ENCODE peak calls at places on chromosomes 11 and 22, in ten cellular contexts. One of them, this sample, is unnamed.

GRCh38 chr11:120178441-120179070 is 32.3 kb upstream of the OAF start:
- DNase-seq in trophoblast cell: no peak
- DNase-seq in PC-3: no peak
- DNase-seq in tibial nerve: no peak
- DNase-seq in hepatocyte: no peak
- DNase-seq in endothelial cell of umbilical vein: no peak
- DNase-seq in SJSA1: no peak
- DNase-seq in CD4-positive, CD25-positive, alpha-beta regulatory T cell: no peak
- DNase-seq in A549: no peak
- DNase-seq in ovary: no peak
- DNase-seq in this sample: peak; percentile 19

GRCh38 chr11:132064987-132065620 is 694.7 kb downstream of the NTM start:
- DNase-seq in ovary: no peak
- DNase-seq in trophoblast cell: peak; percentile 25
- DNase-seq in tibial nerve: no peak
- DNase-seq in A549: peak; percentile 1
- DNase-seq in SJSA1: peak; percentile 82
- DNase-seq in endothelial cell of umbilical vein: peak; percentile 72
- DNase-seq in CD4-positive, CD25-positive, alpha-beta regulatory T cell: no peak
- DNase-seq in hepatocyte: peak; percentile 64
- DNase-seq in PC-3: peak; percentile 79
- DNase-seq in this sample: no peak

GRCh38 chr11:70341881-70342429 is 56.4 kb upstream of the CTTN start:
- DNase-seq in SJSA1: no peak
- DNase-seq in hepatocyte: no peak
- DNase-seq in A549: no peak
- DNase-seq in trophoblast cell: no peak
- DNase-seq in endothelial cell of umbilical vein: no peak
- DNase-seq in tibial nerve: no peak
- DNase-seq in CD4-positive, CD25-positive, alpha-beta regulatory T cell: no peak
- DNase-seq in ovary: no peak
- DNase-seq in PC-3: no peak
- DNase-seq in this sample: no peak

GRCh38 chr11:123654566-123655081 is at the start of gene SCN3B:
- DNase-seq in SJSA1: peak; percentile 25
- DNase-seq in PC-3: peak; percentile 74
- DNase-seq in hepatocyte: peak; percentile 92
- DNase-seq in A549: peak; percentile 69
- DNase-seq in ovary: peak; percentile 48
- DNase-seq in endothelial cell of umbilical vein: peak; percentile 84
- DNase-seq in CD4-positive, CD25-positive, alpha-beta regulatory T cell: no peak
- DNase-seq in tibial nerve: no peak
- DNase-seq in trophoblast cell: peak; percentile 48
- DNase-seq in this sample: peak; percentile 81

GRCh38 chr11:2489103-2489502 is 44.3 kb downstream of the KCNQ1 start:
- DNase-seq in ovary: no peak
- DNase-seq in CD4-positive, CD25-positive, alpha-beta regulatory T cell: no peak
- DNase-seq in PC-3: no peak
- DNase-seq in trophoblast cell: no peak
- DNase-seq in SJSA1: no peak
- DNase-seq in hepatocyte: no peak
- DNase-seq in endothelial cell of umbilical vein: no peak
- DNase-seq in tibial nerve: no peak
- DNase-seq in A549: no peak
- DNase-seq in this sample: no peak

GRCh38 chr11:93236741-93237675 is 39.2 kb upstream of the SLC36A4 start:
- DNase-seq in SJSA1: no peak
- DNase-seq in A549: peak; percentile 50
- DNase-seq in trophoblast cell: no peak
- DNase-seq in PC-3: peak; percentile 76
- DNase-seq in ovary: peak; percentile 15
- DNase-seq in hepatocyte: peak; percentile 72
- DNase-seq in tibial nerve: no peak
- DNase-seq in endothelial cell of umbilical vein: peak; percentile 42
- DNase-seq in CD4-positive, CD25-positive, alpha-beta regulatory T cell: no peak
- DNase-seq in this sample: no peak

GRCh38 chr22:27206747-27207133 is 549.4 kb downstream of the MIAT start:
- DNase-seq in endothelial cell of umbilical vein: no peak
- DNase-seq in SJSA1: no peak
- DNase-seq in CD4-positive, CD25-positive, alpha-beta regulatory T cell: no peak
- DNase-seq in hepatocyte: no peak
- DNase-seq in PC-3: no peak
- DNase-seq in tibial nerve: no peak
- DNase-seq in trophoblast cell: no peak
- DNase-seq in A549: no peak
- DNase-seq in ovary: no peak
- DNase-seq in this sample: no peak

GRCh38 chr22:36770116-36770945 is 5.6 kb downstream of the IFT27 start:
- DNase-seq in ovary: no peak
- DNase-seq in PC-3: no peak
- DNase-seq in SJSA1: no peak
- DNase-seq in endothelial cell of umbilical vein: no peak
- DNase-seq in tibial nerve: no peak
- DNase-seq in CD4-positive, CD25-positive, alpha-beta regulatory T cell: no peak
- DNase-seq in trophoblast cell: no peak
- DNase-seq in hepatocyte: no peak
- DNase-seq in A549: no peak
- DNase-seq in this sample: no peak

GRCh38 chr11:70144262-70144661 is 58.8 kb upstream of the FADD start:
- DNase-seq in trophoblast cell: no peak
- DNase-seq in A549: no peak
- DNase-seq in hepatocyte: no peak
- DNase-seq in CD4-positive, CD25-positive, alpha-beta regulatory T cell: no peak
- DNase-seq in PC-3: no peak
- DNase-seq in endothelial cell of umbilical vein: no peak
- DNase-seq in ovary: no peak
- DNase-seq in tibial nerve: no peak
- DNase-seq in SJSA1: no peak
- DNase-seq in this sample: no peak

GRCh38 chr22:37968452-37969251 is 15.2 kb downstream of the POLR2F start:
- DNase-seq in ovary: no peak
- DNase-seq in CD4-positive, CD25-positive, alpha-beta regulatory T cell: no peak
- DNase-seq in hepatocyte: no peak
- DNase-seq in tibial nerve: no peak
- DNase-seq in SJSA1: no peak
- DNase-seq in trophoblast cell: no peak
- DNase-seq in PC-3: no peak
- DNase-seq in A549: no peak
- DNase-seq in endothelial cell of umbilical vein: no peak
- DNase-seq in this sample: no peak

GRCh38 chr11:17506942-17507341 is 30.3 kb upstream of the ABCC8 start:
- DNase-seq in CD4-positive, CD25-positive, alpha-beta regulatory T cell: no peak
- DNase-seq in tibial nerve: no peak
- DNase-seq in trophoblast cell: no peak
- DNase-seq in ovary: no peak
- DNase-seq in PC-3: no peak
- DNase-seq in endothelial cell of umbilical vein: no peak
- DNase-seq in A549: no peak
- DNase-seq in hepatocyte: no peak
- DNase-seq in SJSA1: no peak
- DNase-seq in this sample: no peak

GRCh38 chr11:122661182-122661945 is 5.8 kb downstream of the UBASH3B start:
- DNase-seq in tibial nerve: no peak
- DNase-seq in hepatocyte: no peak
- DNase-seq in ovary: no peak
- DNase-seq in endothelial cell of umbilical vein: no peak
- DNase-seq in CD4-positive, CD25-positive, alpha-beta regulatory T cell: no peak
- DNase-seq in trophoblast cell: peak; percentile 82
- DNase-seq in A549: no peak
- DNase-seq in SJSA1: no peak
- DNase-seq in PC-3: peak; percentile 92
- DNase-seq in this sample: no peak

GRCh38 chr11:106714179-106714578 is 304.1 kb downstream of the GUCY1A2 start:
- DNase-seq in SJSA1: no peak
- DNase-seq in CD4-positive, CD25-positive, alpha-beta regulatory T cell: no peak
- DNase-seq in endothelial cell of umbilical vein: no peak
- DNase-seq in PC-3: peak; percentile 28
- DNase-seq in ovary: no peak
- DNase-seq in hepatocyte: no peak
- DNase-seq in tibial nerve: no peak
- DNase-seq in A549: no peak
- DNase-seq in trophoblast cell: no peak
- DNase-seq in this sample: no peak

GRCh38 chr22:39184586-39185577 is 32.4 kb upstream of the CBX7 start:
- DNase-seq in tibial nerve: no peak
- DNase-seq in endothelial cell of umbilical vein: no peak
- DNase-seq in CD4-positive, CD25-positive, alpha-beta regulatory T cell: no peak
- DNase-seq in trophoblast cell: no peak
- DNase-seq in A549: no peak
- DNase-seq in SJSA1: no peak
- DNase-seq in hepatocyte: no peak
- DNase-seq in PC-3: no peak
- DNase-seq in ovary: no peak
- DNase-seq in this sample: no peak

GRCh38 chr11:77092382-77092781 is 10.3 kb upstream of the OMP start:
- DNase-seq in tibial nerve: no peak
- DNase-seq in hepatocyte: no peak
- DNase-seq in CD4-positive, CD25-positive, alpha-beta regulatory T cell: no peak
- DNase-seq in SJSA1: no peak
- DNase-seq in trophoblast cell: no peak
- DNase-seq in PC-3: no peak
- DNase-seq in A549: no peak
- DNase-seq in endothelial cell of umbilical vein: no peak
- DNase-seq in ovary: no peak
- DNase-seq in this sample: no peak

GRCh38 chr11:44427432-44427831 is 117.5 kb upstream of the ALX4 start:
- DNase-seq in hepatocyte: no peak
- DNase-seq in endothelial cell of umbilical vein: no peak
- DNase-seq in trophoblast cell: no peak
- DNase-seq in CD4-positive, CD25-positive, alpha-beta regulatory T cell: no peak
- DNase-seq in ovary: no peak
- DNase-seq in SJSA1: no peak
- DNase-seq in PC-3: peak; percentile 2
- DNase-seq in tibial nerve: no peak
- DNase-seq in A549: peak; percentile 8
- DNase-seq in this sample: no peak

GRCh38 chr11:110022548-110022947 is 70.6 kb upstream of the ZC3H12C start:
- DNase-seq in trophoblast cell: no peak
- DNase-seq in tibial nerve: no peak
- DNase-seq in PC-3: no peak
- DNase-seq in hepatocyte: no peak
- DNase-seq in ovary: no peak
- DNase-seq in endothelial cell of umbilical vein: no peak
- DNase-seq in CD4-positive, CD25-positive, alpha-beta regulatory T cell: no peak
- DNase-seq in A549: no peak
- DNase-seq in SJSA1: no peak
- DNase-seq in this sample: no peak

GRCh38 chr11:44498524-44498923 is 66.9 kb upstream of the CD82 start:
- DNase-seq in CD4-positive, CD25-positive, alpha-beta regulatory T cell: no peak
- DNase-seq in tibial nerve: no peak
- DNase-seq in ovary: no peak
- DNase-seq in trophoblast cell: no peak
- DNase-seq in hepatocyte: no peak
- DNase-seq in A549: no peak
- DNase-seq in SJSA1: no peak
- DNase-seq in endothelial cell of umbilical vein: no peak
- DNase-seq in PC-3: no peak
- DNase-seq in this sample: no peak

GRCh38 chr22:40415531-40416266 is 45.3 kb downstream of the SGSM3 start:
- DNase-seq in hepatocyte: no peak
- DNase-seq in trophoblast cell: no peak
- DNase-seq in ovary: no peak
- DNase-seq in tibial nerve: no peak
- DNase-seq in SJSA1: no peak
- DNase-seq in A549: no peak
- DNase-seq in PC-3: no peak
- DNase-seq in CD4-positive, CD25-positive, alpha-beta regulatory T cell: no peak
- DNase-seq in endothelial cell of umbilical vein: peak; percentile 25
- DNase-seq in this sample: no peak
- H3K4me1 ChIP-seq in hepatocyte: no peaks in the 10 kb centered on the region
- H3K4me1 ChIP-seq in trophoblast cell: no peaks in the 10 kb centered on the region
- H3K4me1 ChIP-seq in ovary: peaks cover 2% of the 10 kb centered on the region
- H3K4me1 ChIP-seq in tibial nerve: peaks cover 12% of the 10 kb centered on the region
- H3K4me1 ChIP-seq in SJSA1: no peaks in the 10 kb centered on the region
- H3K4me1 ChIP-seq in A549: no peaks in the 10 kb centered on the region
- H3K4me1 ChIP-seq in PC-3: no peaks in the 10 kb centered on the region
- H3K4me1 ChIP-seq in CD4-positive, CD25-positive, alpha-beta regulatory T cell: peaks cover 19% of the 10 kb centered on the region
- H3K4me1 ChIP-seq in endothelial cell of umbilical vein: no peaks in the 10 kb centered on the region
- H3K4me1 ChIP-seq in this sample: no peaks in the 10 kb centered on the region

GRCh38 chr11:95149659-95150294 is 60.1 kb downstream of the ENDOD1 start:
- DNase-seq in endothelial cell of umbilical vein: peak; percentile 61
- DNase-seq in hepatocyte: peak; percentile 58
- DNase-seq in PC-3: peak; percentile 76
- DNase-seq in tibial nerve: peak; percentile 35
- DNase-seq in ovary: no peak
- DNase-seq in SJSA1: peak; percentile 14
- DNase-seq in trophoblast cell: no peak
- DNase-seq in CD4-positive, CD25-positive, alpha-beta regulatory T cell: no peak
- DNase-seq in A549: no peak
- DNase-seq in this sample: no peak
- H3K4me3 ChIP-seq in endothelial cell of umbilical vein: no peak overlapping the region
- H3K4me3 ChIP-seq in hepatocyte: peak overlapping the region; percentile 35
- H3K4me3 ChIP-seq in PC-3: peak overlapping the region; percentile 71
- H3K4me3 ChIP-seq in tibial nerve: peak overlapping the region; percentile 63
- H3K4me3 ChIP-seq in ovary: no peak overlapping the region
- H3K4me3 ChIP-seq in SJSA1: no peak overlapping the region
- H3K4me3 ChIP-seq in trophoblast cell: peak overlapping the region; percentile 46
- H3K4me3 ChIP-seq in CD4-positive, CD25-positive, alpha-beta regulatory T cell: no peak overlapping the region
- H3K4me3 ChIP-seq in A549: no peak overlapping the region
- H3K4me3 ChIP-seq in this sample: peak overlapping the region; percentile 66

DNA sequence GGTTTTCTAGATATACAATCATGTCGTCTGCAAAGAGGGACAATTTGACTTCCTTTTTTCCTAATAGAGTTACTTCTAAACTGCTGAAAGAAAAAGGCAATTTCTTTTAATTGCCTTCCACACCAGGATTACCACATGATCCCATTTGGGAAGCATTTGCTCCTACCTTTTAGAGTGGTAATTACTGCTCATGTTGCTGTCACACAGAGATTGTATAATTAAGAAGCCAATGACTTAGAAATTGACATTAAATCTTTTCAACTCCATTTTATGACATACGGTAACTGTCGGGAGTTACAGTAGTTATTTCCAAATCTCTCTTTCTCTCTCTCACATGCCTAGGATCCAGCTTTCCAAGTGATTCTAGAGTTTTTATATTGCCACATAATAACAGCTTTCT is 17.8 kb upstream of the RAG2 start:
- DNase-seq in SJSA1: no peak
- DNase-seq in A549: no peak
- DNase-seq in CD4-positive, CD25-positive, alpha-beta regulatory T cell: no peak
- DNase-seq in PC-3: no peak
- DNase-seq in hepatocyte: no peak
- DNase-seq in trophoblast cell: no peak
- DNase-seq in tibial nerve: no peak
- DNase-seq in endothelial cell of umbilical vein: no peak
- DNase-seq in ovary: no peak
- DNase-seq in this sample: no peak
- H3K4me1 ChIP-seq in SJSA1: no peaks in the 10 kb centered on the region
- H3K4me1 ChIP-seq in A549: no peaks in the 10 kb centered on the region
- H3K4me1 ChIP-seq in CD4-positive, CD25-positive, alpha-beta regulatory T cell: no peaks in the 10 kb centered on the region
- H3K4me1 ChIP-seq in PC-3: no peaks in the 10 kb centered on the region
- H3K4me1 ChIP-seq in hepatocyte: peaks cover 4% of the 10 kb centered on the region
- H3K4me1 ChIP-seq in trophoblast cell: no peaks in the 10 kb centered on the region
- H3K4me1 ChIP-seq in tibial nerve: no peaks in the 10 kb centered on the region
- H3K4me1 ChIP-seq in endothelial cell of umbilical vein: peaks cover 2% of the 10 kb centered on the region
- H3K4me1 ChIP-seq in ovary: peaks cover 4% of the 10 kb centered on the region
- H3K4me1 ChIP-seq in this sample: peaks cover 7% of the 10 kb centered on the region

DNA sequence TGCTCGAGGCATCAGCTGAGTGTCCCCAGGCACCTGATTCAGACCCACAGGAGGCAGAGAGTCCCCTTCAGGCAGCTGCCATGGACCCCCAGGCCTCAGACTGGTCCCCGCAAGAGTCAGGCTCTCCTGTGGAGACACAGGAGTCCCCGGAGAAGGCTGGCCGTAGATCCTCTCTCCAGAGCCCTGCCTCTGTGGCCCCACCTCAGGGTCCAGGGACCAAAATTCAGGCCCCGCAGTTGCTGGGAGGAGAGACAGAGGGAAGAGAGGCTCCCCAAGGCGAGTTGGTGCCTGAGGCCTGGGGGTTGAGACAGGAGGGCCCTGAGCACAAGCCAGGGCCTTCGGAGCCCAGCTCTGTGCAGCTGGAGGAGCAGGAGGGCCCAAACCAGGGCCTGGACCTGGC is 4.2 kb downstream of the CCDC88B start:
- DNase-seq in ovary: no peak
- DNase-seq in SJSA1: no peak
- DNase-seq in PC-3: no peak
- DNase-seq in hepatocyte: peak; percentile 5
- DNase-seq in trophoblast cell: no peak
- DNase-seq in A549: no peak
- DNase-seq in CD4-positive, CD25-positive, alpha-beta regulatory T cell: no peak
- DNase-seq in endothelial cell of umbilical vein: no peak
- DNase-seq in tibial nerve: no peak
- DNase-seq in this sample: no peak
- H3K4me3 ChIP-seq in ovary: no peak overlapping the region
- H3K4me3 ChIP-seq in SJSA1: no peak overlapping the region
- H3K4me3 ChIP-seq in PC-3: no peak overlapping the region
- H3K4me3 ChIP-seq in hepatocyte: no peak overlapping the region
- H3K4me3 ChIP-seq in trophoblast cell: no peak overlapping the region
- H3K4me3 ChIP-seq in A549: no peak overlapping the region
- H3K4me3 ChIP-seq in CD4-positive, CD25-positive, alpha-beta regulatory T cell: no peak overlapping the region
- H3K4me3 ChIP-seq in endothelial cell of umbilical vein: no peak overlapping the region
- H3K4me3 ChIP-seq in tibial nerve: no peak overlapping the region
- H3K4me3 ChIP-seq in this sample: no peak overlapping the region

This sample was measured in heart left ventricle.